ENCODE peak calls at places on chromosomes 2 and 18, in seven cellular contexts. N, K, G, O, C, W and P are unnamed samples.

GRCh38 chr2:75516378-75517122 is 44.2 kb downstream of the EVA1A start:
- DNase-seq in N (peak; percentile 75), K (no peak), G (no peak), O (no peak), C (no peak), W (peak; percentile 20), P (no peak)

GRCh38 chr18:42174909-42175308 is 219.9 kb downstream of the PIK3C3 start:
- DNase-seq in N (no peak), K (peak; percentile 41), G (no peak), O (no peak), C (no peak), W (peak; percentile 74), P (no peak)

GRCh38 chr2:101983486-101983885 is 8.3 kb upstream of the IL1R2 start:
- DNase-seq in N (peak; percentile 35), K (peak; percentile 54), G (no peak), O (no peak), C (no peak), W (peak; percentile 95), P (peak; percentile 17)

GRCh38 chr2:144522741-144523605 is 3.1 kb upstream of the ZEB2 start:
- DNase-seq in N (no peak), K (peak; percentile 26), G (peak; percentile 54), O (no peak), C (no peak), W (no peak), P (no peak)

GRCh38 chr18:74316257-74317180 is 880 bp downstream of the C18orf63 start:
- DNase-seq in N (no peak), K (peak; percentile 67), G (no peak), O (no peak), C (no peak), W (peak; percentile 87), P (peak; percentile 69)

GRCh38 chr2:36177282-36177681 is 178.3 kb upstream of the CRIM1 start:
- DNase-seq in N (no peak), K (no peak), G (no peak), O (no peak), C (no peak), W (no peak), P (peak; percentile 54)

GRCh38 chr2:10517351-10518043 is 69.4 kb upstream of the ODC1 start:
- DNase-seq in N (no peak), K (no peak), G (no peak), O (no peak), C (no peak), W (no peak), P (no peak)

GRCh38 chr2:68643011-68643873 is at the start of gene PROKR1:
- DNase-seq in N (no peak), K (peak; percentile 12), G (peak; percentile 49), O (no peak), C (no peak), W (peak; percentile 35), P (no peak)

GRCh38 chr2:19833978-19834377 is 67.8 kb downstream of the TTC32 start:
- DNase-seq in N (no peak), K (no peak), G (no peak), O (no peak), C (no peak), W (no peak), P (no peak)